ENCODE peak calls at places on chromosomes 16 and 17, in ten cellular contexts. One of them, this sample, is unnamed.

GRCh38 chr17:66676421-66676820 is 158.5 kb upstream of the CACNG5 start:
- DNase-seq in mucosa of descending colon: peak
- DNase-seq in right lobe of liver: no peak
- DNase-seq in BJ: no peak
- DNase-seq in heart left ventricle: no peak
- DNase-seq in GM12878: no peak
- DNase-seq in breast epithelium: peak
- DNase-seq in cardiac fibroblast: peak
- DNase-seq in IMR-90: no peak
- DNase-seq in tibial artery: no peak
- DNase-seq in this sample: no peak

GRCh38 chr16:9013508-9013864 is 49.8 kb upstream of the USP7 start:
- DNase-seq in BJ: no peak
- DNase-seq in breast epithelium: no peak
- DNase-seq in heart left ventricle: no peak
- DNase-seq in cardiac fibroblast: no peak
- DNase-seq in IMR-90: no peak
- DNase-seq in tibial artery: no peak
- DNase-seq in mucosa of descending colon: no peak
- DNase-seq in right lobe of liver: no peak
- DNase-seq in GM12878: no peak
- DNase-seq in this sample: no peak

GRCh38 chr16:7304257-7304656 is 28.4 kb upstream of the RBFOX1 start:
- DNase-seq in IMR-90: no peak
- DNase-seq in mucosa of descending colon: no peak
- DNase-seq in cardiac fibroblast: no peak
- DNase-seq in heart left ventricle: peak
- DNase-seq in right lobe of liver: no peak
- DNase-seq in tibial artery: no peak
- DNase-seq in BJ: no peak
- DNase-seq in breast epithelium: no peak
- DNase-seq in GM12878: no peak
- DNase-seq in this sample: no peak

GRCh38 chr16:89315791-89316581 is 98.5 kb downstream of the ZNF778 start:
- DNase-seq in right lobe of liver: no peak
- DNase-seq in heart left ventricle: peak
- DNase-seq in cardiac fibroblast: peak
- DNase-seq in breast epithelium: no peak
- DNase-seq in BJ: no peak
- DNase-seq in tibial artery: no peak
- DNase-seq in GM12878: peak
- DNase-seq in IMR-90: peak
- DNase-seq in mucosa of descending colon: no peak
- DNase-seq in this sample: no peak

GRCh38 chr17:80724723-80725388 is 180.2 kb downstream of the RPTOR start:
- DNase-seq in heart left ventricle: no peak
- DNase-seq in tibial artery: no peak
- DNase-seq in cardiac fibroblast: peak
- DNase-seq in breast epithelium: no peak
- DNase-seq in mucosa of descending colon: no peak
- DNase-seq in IMR-90: peak
- DNase-seq in right lobe of liver: no peak
- DNase-seq in BJ: peak
- DNase-seq in GM12878: no peak
- DNase-seq in this sample: no peak

GRCh38 chr17:15177343-15177742 is 87.8 kb downstream of the PMP22 start:
- DNase-seq in GM12878: no peak
- DNase-seq in right lobe of liver: no peak
- DNase-seq in BJ: no peak
- DNase-seq in cardiac fibroblast: no peak
- DNase-seq in tibial artery: no peak
- DNase-seq in heart left ventricle: no peak
- DNase-seq in IMR-90: no peak
- DNase-seq in mucosa of descending colon: no peak
- DNase-seq in breast epithelium: no peak
- DNase-seq in this sample: no peak

GRCh38 chr17:8475227-8475626 is 39.5 kb downstream of the NDEL1 start:
- DNase-seq in breast epithelium: no peak
- DNase-seq in IMR-90: no peak
- DNase-seq in right lobe of liver: no peak
- DNase-seq in cardiac fibroblast: no peak
- DNase-seq in mucosa of descending colon: no peak
- DNase-seq in tibial artery: no peak
- DNase-seq in BJ: no peak
- DNase-seq in heart left ventricle: no peak
- DNase-seq in GM12878: no peak
- DNase-seq in this sample: no peak

GRCh38 chr16:72099377-72099818 is 5.8 kb downstream of the DHX38 start:
- DNase-seq in mucosa of descending colon: no peak
- DNase-seq in cardiac fibroblast: peak
- DNase-seq in tibial artery: no peak
- DNase-seq in GM12878: peak
- DNase-seq in BJ: no peak
- DNase-seq in IMR-90: peak
- DNase-seq in heart left ventricle: no peak
- DNase-seq in right lobe of liver: no peak
- DNase-seq in breast epithelium: no peak
- DNase-seq in this sample: no peak

GRCh38 chr17:14321476-14321949 is 20.6 kb downstream of the HS3ST3B1 start:
- DNase-seq in heart left ventricle: no peak
- DNase-seq in BJ: no peak
- DNase-seq in breast epithelium: no peak
- DNase-seq in mucosa of descending colon: no peak
- DNase-seq in cardiac fibroblast: no peak
- DNase-seq in IMR-90: no peak
- DNase-seq in GM12878: no peak
- DNase-seq in right lobe of liver: no peak
- DNase-seq in tibial artery: no peak
- DNase-seq in this sample: no peak

GRCh38 chr17:835263-835662 is 53.1 kb downstream of the MRM3 start:
- DNase-seq in mucosa of descending colon: no peak
- DNase-seq in IMR-90: peak
- DNase-seq in cardiac fibroblast: peak
- DNase-seq in heart left ventricle: no peak
- DNase-seq in BJ: peak
- DNase-seq in breast epithelium: no peak
- DNase-seq in GM12878: no peak
- DNase-seq in right lobe of liver: no peak
- DNase-seq in tibial artery: no peak
- DNase-seq in this sample: no peak

GRCh38 chr16:7016986-7017385 is 315.7 kb upstream of the RBFOX1 start:
- DNase-seq in cardiac fibroblast: no peak
- DNase-seq in breast epithelium: no peak
- DNase-seq in heart left ventricle: no peak
- DNase-seq in tibial artery: no peak
- DNase-seq in IMR-90: no peak
- DNase-seq in right lobe of liver: no peak
- DNase-seq in mucosa of descending colon: no peak
- DNase-seq in GM12878: no peak
- DNase-seq in BJ: no peak
- DNase-seq in this sample: no peak

GRCh38 chr17:68134046-68134637 is 98.6 kb downstream of the KPNA2 start:
- DNase-seq in cardiac fibroblast: no peak
- DNase-seq in IMR-90: no peak
- DNase-seq in right lobe of liver: no peak
- DNase-seq in heart left ventricle: no peak
- DNase-seq in mucosa of descending colon: no peak
- DNase-seq in GM12878: no peak
- DNase-seq in tibial artery: peak
- DNase-seq in BJ: no peak
- DNase-seq in breast epithelium: no peak
- DNase-seq in this sample: no peak

GRCh38 chr17:79482719-79483118 is 128.1 kb downstream of the RBFOX3 start:
- DNase-seq in BJ: no peak
- DNase-seq in tibial artery: no peak
- DNase-seq in mucosa of descending colon: no peak
- DNase-seq in right lobe of liver: no peak
- DNase-seq in cardiac fibroblast: no peak
- DNase-seq in IMR-90: no peak
- DNase-seq in heart left ventricle: no peak
- DNase-seq in GM12878: no peak
- DNase-seq in breast epithelium: no peak
- DNase-seq in this sample: no peak

GRCh38 chr17:58493506-58493905 is 5.3 kb upstream of the HSF5 start:
- DNase-seq in GM12878: no peak
- DNase-seq in cardiac fibroblast: no peak
- DNase-seq in right lobe of liver: no peak
- DNase-seq in mucosa of descending colon: no peak
- DNase-seq in breast epithelium: no peak
- DNase-seq in BJ: no peak
- DNase-seq in heart left ventricle: no peak
- DNase-seq in tibial artery: no peak
- DNase-seq in IMR-90: no peak
- DNase-seq in this sample: no peak

GRCh38 chr16:1688807-1689560 is 10.9 kb downstream of the JPT2 start:
- DNase-seq in BJ: no peak
- DNase-seq in right lobe of liver: no peak
- DNase-seq in cardiac fibroblast: peak
- DNase-seq in heart left ventricle: no peak
- DNase-seq in IMR-90: no peak
- DNase-seq in mucosa of descending colon: no peak
- DNase-seq in GM12878: no peak
- DNase-seq in breast epithelium: no peak
- DNase-seq in tibial artery: no peak
- DNase-seq in this sample: no peak

GRCh38 chr16:89422527-89422904 is 67.8 kb downstream of the ANKRD11 start:
- DNase-seq in GM12878: peak
- DNase-seq in right lobe of liver: no peak
- DNase-seq in mucosa of descending colon: no peak
- DNase-seq in BJ: no peak
- DNase-seq in tibial artery: peak
- DNase-seq in cardiac fibroblast: peak
- DNase-seq in heart left ventricle: no peak
- DNase-seq in IMR-90: peak
- DNase-seq in breast epithelium: no peak
- DNase-seq in this sample: no peak

GRCh38 chr17:62970617-62971016 is 4.6 kb downstream of the TANC2 start:
- DNase-seq in cardiac fibroblast: no peak
- DNase-seq in tibial artery: no peak
- DNase-seq in breast epithelium: no peak
- DNase-seq in GM12878: no peak
- DNase-seq in IMR-90: no peak
- DNase-seq in right lobe of liver: no peak
- DNase-seq in BJ: no peak
- DNase-seq in heart left ventricle: no peak
- DNase-seq in mucosa of descending colon: no peak
- DNase-seq in this sample: no peak

GRCh38 chr17:45108595-45109521 is 23.5 kb downstream of the PLCD3 start:
- DNase-seq in mucosa of descending colon: no peak
- DNase-seq in right lobe of liver: no peak
- DNase-seq in IMR-90: no peak
- DNase-seq in heart left ventricle: peak
- DNase-seq in tibial artery: no peak
- DNase-seq in cardiac fibroblast: no peak
- DNase-seq in breast epithelium: no peak
- DNase-seq in BJ: no peak
- DNase-seq in GM12878: no peak
- DNase-seq in this sample: no peak
- TF ChIP-seq CTCF in mucosa of descending colon: no peak
- TF ChIP-seq CTCF in right lobe of liver: no peak
- TF ChIP-seq CTCF in IMR-90: peak
- TF ChIP-seq CTCF in heart left ventricle: peak
- TF ChIP-seq CTCF in tibial artery: no peak
- TF ChIP-seq CTCF in cardiac fibroblast: no peak
- TF ChIP-seq CTCF in breast epithelium: no peak
- TF ChIP-seq CTCF in BJ: peak
- TF ChIP-seq CTCF in GM12878: no peak
- TF ChIP-seq CTCF in this sample: no peak

GRCh38 chr16:20348365-20349185 is 3.9 kb downstream of the UMOD start:
- DNase-seq in IMR-90: no peak
- DNase-seq in right lobe of liver: peak
- DNase-seq in heart left ventricle: no peak
- DNase-seq in BJ: no peak
- DNase-seq in tibial artery: no peak
- DNase-seq in breast epithelium: no peak
- DNase-seq in cardiac fibroblast: no peak
- DNase-seq in mucosa of descending colon: peak
- DNase-seq in GM12878: no peak
- DNase-seq in this sample: no peak
- TF ChIP-seq CTCF in IMR-90: no peak
- TF ChIP-seq CTCF in right lobe of liver: peak
- TF ChIP-seq CTCF in heart left ventricle: no peak
- TF ChIP-seq CTCF in BJ: no peak
- TF ChIP-seq CTCF in tibial artery: peak
- TF ChIP-seq CTCF in breast epithelium: no peak
- TF ChIP-seq CTCF in cardiac fibroblast: no peak
- TF ChIP-seq CTCF in mucosa of descending colon: no peak
- TF ChIP-seq CTCF in GM12878: no peak
- TF ChIP-seq CTCF in this sample: no peak

GRCh38 chr16:77657016-77657415 is 65.3 kb upstream of the NUDT7 start:
- DNase-seq in breast epithelium: no peak
- DNase-seq in BJ: no peak
- DNase-seq in right lobe of liver: no peak
- DNase-seq in tibial artery: no peak
- DNase-seq in GM12878: no peak
- DNase-seq in IMR-90: peak
- DNase-seq in cardiac fibroblast: peak
- DNase-seq in heart left ventricle: no peak
- DNase-seq in mucosa of descending colon: no peak
- DNase-seq in this sample: no peak
- TF ChIP-seq CTCF in breast epithelium: no peak
- TF ChIP-seq CTCF in BJ: no peak
- TF ChIP-seq CTCF in right lobe of liver: no peak
- TF ChIP-seq CTCF in tibial artery: no peak
- TF ChIP-seq CTCF in GM12878: no peak
- TF ChIP-seq CTCF in IMR-90: no peak
- TF ChIP-seq CTCF in cardiac fibroblast: peak
- TF ChIP-seq CTCF in heart left ventricle: no peak
- TF ChIP-seq CTCF in mucosa of descending colon: no peak
- TF ChIP-seq CTCF in this sample: no peak

DNA sequence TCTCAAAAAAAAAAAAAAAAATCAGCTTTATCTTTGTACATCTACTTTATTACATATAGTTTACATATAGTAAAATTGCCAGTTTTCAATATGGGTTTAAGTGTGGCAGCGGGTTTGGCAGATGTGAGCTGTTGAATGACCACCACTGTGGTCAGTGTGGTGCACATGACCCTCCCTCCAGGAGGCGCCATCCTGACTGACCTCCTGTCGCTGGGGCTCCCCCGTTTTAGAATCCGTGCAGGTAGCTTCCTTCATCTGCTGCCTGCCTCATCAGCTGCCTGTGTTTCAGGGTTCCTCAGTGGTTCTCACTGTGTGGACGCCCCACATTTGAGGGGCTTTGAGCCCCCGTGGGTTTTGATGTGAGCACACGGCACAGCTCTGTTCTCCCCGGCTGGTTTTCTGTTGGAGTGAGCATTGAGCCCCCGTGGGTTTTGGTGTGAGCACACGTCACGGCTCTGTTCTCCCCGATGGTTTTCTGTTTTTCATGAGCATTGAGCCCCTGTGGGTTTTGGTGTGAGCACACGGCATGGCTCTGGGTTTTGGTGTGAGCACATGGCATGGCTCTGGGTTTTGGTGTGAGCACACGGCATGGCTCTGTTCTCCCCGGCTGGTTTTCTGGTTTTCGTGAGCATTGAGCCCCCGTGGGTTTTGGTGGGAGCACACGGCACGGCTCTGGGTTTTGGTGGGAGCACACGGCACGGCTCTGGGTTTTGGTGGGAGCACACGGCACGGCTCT is 57.9 kb upstream of the ZNF750 start:
- DNase-seq in breast epithelium: no peak
- DNase-seq in BJ: no peak
- DNase-seq in tibial artery: no peak
- DNase-seq in IMR-90: no peak
- DNase-seq in GM12878: no peak
- DNase-seq in heart left ventricle: no peak
- DNase-seq in mucosa of descending colon: no peak
- DNase-seq in cardiac fibroblast: no peak
- DNase-seq in right lobe of liver: no peak
- DNase-seq in this sample: no peak
- TF ChIP-seq CTCF in breast epithelium: no peak
- TF ChIP-seq CTCF in BJ: no peak
- TF ChIP-seq CTCF in tibial artery: no peak
- TF ChIP-seq CTCF in IMR-90: no peak
- TF ChIP-seq CTCF in GM12878: no peak
- TF ChIP-seq CTCF in heart left ventricle: no peak
- TF ChIP-seq CTCF in mucosa of descending colon: no peak
- TF ChIP-seq CTCF in cardiac fibroblast: no peak
- TF ChIP-seq CTCF in right lobe of liver: no peak
- TF ChIP-seq CTCF in this sample: no peak

This sample was measured in omental fat pad.